ENCODE peak calls at places on chromosomes 5 and 9, in seven cellular contexts. W, B, C, H, Y, Z and G are unnamed samples.

GRCh38 chr9:114759512-114759911 is 46.3 kb downstream of the TNFSF15 start:
- DNase-seq in W (no peak), B (no peak), C (no peak), H (no peak), Y (no peak), Z (no peak), G (no peak)

GRCh38 chr9:125332527-125332926 is 70.9 kb downstream of the GAPVD1 start:
- DNase-seq in W (no peak), B (no peak), C (no peak), H (no peak), Y (peak; percentile 58), Z (peak; percentile 3), G (no peak)

GRCh38 chr9:18499987-18500386 is 26.0 kb downstream of the ADAMTSL1 start:
- DNase-seq in W (no peak), B (no peak), C (peak; percentile 25), H (no peak), Y (no peak), Z (peak; percentile 53), G (no peak)

GRCh38 chr9:137391411-137391754 is 31.6 kb downstream of the EXD3 start:
- DNase-seq in W (no peak), B (no peak), C (no peak), H (no peak), Y (no peak), Z (no peak), G (no peak)

GRCh38 chr5:78633710-78634109 is 14.9 kb downstream of the LHFPL2 start:
- DNase-seq in W (no peak), B (no peak), C (peak; percentile 71), H (no peak), Y (no peak), Z (no peak), G (no peak)

GRCh38 chr5:107232793-107233192 is 437.9 kb downstream of the EFNA5 start:
- DNase-seq in W (no peak), B (no peak), C (no peak), H (no peak), Y (no peak), Z (no peak), G (no peak)

GRCh38 chr5:77900691-77901090 is 124.6 kb upstream of the TBCA start:
- DNase-seq in W (no peak), B (no peak), C (no peak), H (no peak), Y (no peak), Z (no peak), G (no peak)

GRCh38 chr5:146339715-146340259 is 1.1 kb downstream of the POU4F3 start:
- DNase-seq in W (no peak), B (no peak), C (no peak), H (no peak), Y (no peak), Z (no peak), G (no peak)

GRCh38 chr5:55913396-55914140 is 62.4 kb downstream of the IL31RA start:
- DNase-seq in W (no peak), B (no peak), C (no peak), H (no peak), Y (no peak), Z (no peak), G (no peak)

GRCh38 chr5:165928971-165929370 is 2362.5 kb upstream of the WWC1 start:
- DNase-seq in W (no peak), B (no peak), C (no peak), H (no peak), Y (no peak), Z (no peak), G (no peak)

GRCh38 chr9:34163439-34163838 is 15.4 kb upstream of the UBAP1 start:
- DNase-seq in W (no peak), B (no peak), C (peak; percentile 73), H (no peak), Y (no peak), Z (no peak), G (no peak)

GRCh38 chr9:134983094-134983493 is 65.4 kb upstream of the FCN1 start:
- DNase-seq in W (peak; percentile 82), B (no peak), C (no peak), H (peak; percentile 28), Y (peak; percentile 67), Z (peak; percentile 32), G (peak; percentile 40)

GRCh38 chr5:2701592-2701991 is 49.9 kb downstream of the IRX2 start:
- DNase-seq in W (peak; percentile 24), B (no peak), C (no peak), H (no peak), Y (no peak), Z (no peak), G (no peak)
- TF ChIP-seq CTCF in W (peak; percentile 18), B (no peak), C (no peak), H (no peak), Y (no peak), Z (no peak), G (no peak)

DNA sequence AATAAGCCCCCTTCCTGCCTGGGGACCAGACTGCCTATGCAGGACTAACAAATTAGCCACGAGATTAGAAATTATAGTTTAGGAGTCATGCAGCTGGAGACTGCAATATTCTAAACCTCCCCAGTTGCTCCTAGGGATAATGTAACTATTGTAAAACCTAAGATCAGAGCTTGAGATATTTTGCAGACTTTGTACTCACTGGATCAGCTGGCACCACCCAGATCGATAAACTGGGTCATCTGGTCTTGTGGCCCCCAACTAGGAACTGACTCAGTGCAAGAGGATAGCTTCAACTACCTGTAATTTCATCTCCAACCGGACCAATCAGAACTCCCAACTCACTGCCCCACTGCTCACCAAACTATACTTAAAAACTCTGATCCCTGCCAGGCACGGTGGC is 38.2 kb downstream of the DNAJC21 start:
- DNase-seq in W (no peak), B (no peak), C (no peak), H (no peak), Y (no peak), Z (no peak), G (no peak)
- TF ChIP-seq CTCF in W (no peak), B (no peak), C (no peak), H (no peak), Y (no peak), Z (no peak), G (no peak)

DNA sequence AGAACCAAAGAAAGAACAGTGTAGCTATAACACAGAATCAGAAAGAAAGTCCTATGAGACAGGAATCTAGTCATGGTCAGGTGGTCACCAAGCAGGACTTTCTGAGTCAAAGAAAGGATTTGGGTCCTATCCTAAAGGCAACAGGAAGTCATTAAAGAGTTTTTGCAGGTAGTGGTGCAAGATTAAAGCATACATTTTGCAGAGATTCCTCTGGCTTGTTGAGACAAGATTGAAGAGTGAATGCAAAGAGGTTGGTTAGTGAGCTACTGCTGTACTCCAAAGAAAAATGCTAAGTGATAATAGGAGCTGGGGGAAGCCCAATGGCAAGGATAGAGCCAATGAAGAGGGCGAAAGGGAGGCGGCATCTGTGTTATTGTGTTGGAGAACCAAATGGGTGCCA is 300.5 kb upstream of the KIF2A start:
- DNase-seq in W (no peak), B (no peak), C (no peak), H (no peak), Y (no peak), Z (no peak), G (no peak)
- TF ChIP-seq CTCF in W (no peak), B (no peak), C (no peak), H (no peak), Y (no peak), Z (no peak), G (no peak)

GRCh38 chr9:129460323-129461261 is 160.3 kb downstream of the C9orf50 start:
- DNase-seq in W (peak; percentile 82), B (peak; percentile 81), C (peak; percentile 99), H (peak; percentile 84), Y (peak; percentile 98), Z (peak; percentile 98), G (peak; percentile 83)
- TF ChIP-seq CTCF in W (no peak), B (no peak), C (peak; percentile 3), H (no peak), Y (peak; percentile 30), Z (peak; percentile 16), G (no peak)